ENCODE peak calls at places on chromosome 14, in five cellular contexts. S is T47D, L is tibial artery, N is MM.1S, B is Panc1. H is an unnamed sample.
A peak's percentile ranks its signal among the peaks of the same experiment; 100 is the strongest.

GRCh38 chr14:25394356-25394755 is 344.4 kb upstream of the STXBP6 start:
- DNase-seq in S (no peak), L (no peak), B (no peak), N (no peak), H (no peak)

GRCh38 chr14:51884086-51884927 is 23.9 kb downstream of the GNG2 start:
- DNase-seq in L (no peak), N (no peak), S (no peak), B (no peak), H (no peak)

GRCh38 chr14:50744242-50744641 is 76.1 kb upstream of the SAV1 start:
- DNase-seq in B (no peak), N (no peak), L (no peak), S (no peak), H (no peak)

GRCh38 chr14:67673451-67673850 is 981 bp downstream of the VTI1B start:
- DNase-seq in B (no peak), N (no peak), L (no peak), S (no peak), H (no peak)

GRCh38 chr14:61568572-61569011 is 126.7 kb upstream of the HIF1A start:
- DNase-seq in S (no peak), L (no peak), N (peak; percentile 42), B (no peak), H (peak; percentile 22)

GRCh38 chr14:77151918-77152588 is 10.5 kb upstream of the ZDHHC22 start:
- DNase-seq in S (peak; percentile 64), L (no peak), N (peak; percentile 31), B (peak; percentile 24), H (no peak)

GRCh38 chr14:77276959-77277358 is 6.0 kb upstream of the NGB start:
- DNase-seq in N (no peak), B (no peak), S (no peak), L (no peak), H (no peak)

GRCh38 chr14:103552011-103552797 is 10.3 kb downstream of the BAG5 start:
- DNase-seq in S (peak; percentile 58), L (peak; percentile 78), N (no peak), B (no peak), H (no peak)

GRCh38 chr14:31294736-31295398 is 87.3 kb upstream of the HECTD1 start:
- DNase-seq in L (no peak), B (no peak), S (no peak), N (no peak), H (no peak)

GRCh38 chr14:65102441-65103149 is at the start of gene MAX:
- DNase-seq in B (peak; percentile 69), N (peak; percentile 94), L (peak; percentile 98), S (peak; percentile 99), H (peak; percentile 94)

GRCh38 chr14:99143126-99143525 is 128.9 kb downstream of the BCL11B start:
- DNase-seq in L (peak; percentile 3), B (no peak), S (no peak), N (no peak), H (no peak)

GRCh38 chr14:105168979-105169507 is 467 bp upstream of the JAG2 start:
- DNase-seq in L (no peak), S (peak; percentile 65), B (no peak), N (no peak), H (no peak)

GRCh38 chr14:51652168-51653095 is 722 bp downstream of the FRMD6 start:
- DNase-seq in N (peak; percentile 27), B (no peak), S (no peak), L (peak; percentile 37), H (peak; percentile 42)

GRCh38 chr14:53409289-53409688 is 256.2 kb upstream of the DDHD1 start:
- DNase-seq in L (no peak), B (no peak), N (no peak), S (no peak), H (no peak)

GRCh38 chr14:67618617-67619063 is 1.1 kb upstream of the ARG2 start:
- DNase-seq in S (peak; percentile 82), N (peak; percentile 56), B (no peak), L (no peak), H (no peak)

GRCh38 chr14:55336161-55336560 is 64.9 kb downstream of the FBXO34 start:
- DNase-seq in B (no peak), S (peak; percentile 79), L (no peak), N (no peak), H (no peak)

GRCh38 chr14:38158468-38158867 is 49.2 kb upstream of the SSTR1 start:
- DNase-seq in L (no peak), S (no peak), N (no peak), B (no peak), H (no peak)

GRCh38 chr14:39431416-39432178 is 636 bp downstream of the FBXO33 start:
- DNase-seq in N (peak; percentile 20), L (peak; percentile 29), S (peak; percentile 64), B (no peak), H (peak; percentile 43)

GRCh38 chr14:86221000-86221399 is 691.1 kb downstream of the FLRT2 start:
- DNase-seq in B (no peak), L (no peak), S (peak; percentile 5), N (no peak), H (peak; percentile 11)

GRCh38 chr14:32073537-32074189 is 3.4 kb upstream of the ARHGAP5 start:
- DNase-seq in B (peak; percentile 64), S (peak; percentile 92), N (peak; percentile 59), L (peak; percentile 31), H (no peak)

GRCh38 chr14:38556321-38556720 is 300.4 kb upstream of the CLEC14A start:
- DNase-seq in S (no peak), B (no peak), L (no peak), N (no peak), H (no peak)